ENCODE peak calls at places on chromosomes 3 and 15, in five cellular contexts. One of them, this sample, is unnamed.

GRCh38 chr3:184145881-184146280 is 9.3 kb upstream of the DVL3 start:
- DNase-seq in trophoblast cell: no peak
- DNase-seq in coronary artery: no peak
- DNase-seq in ovary: no peak
- DNase-seq in PC-3: no peak
- DNase-seq in this sample: no peak

GRCh38 chr15:70791248-70791647 is 27.9 kb upstream of the UACA start:
- DNase-seq in trophoblast cell: no peak
- DNase-seq in coronary artery: no peak
- DNase-seq in ovary: no peak
- DNase-seq in PC-3: no peak
- DNase-seq in this sample: no peak

GRCh38 chr15:34721802-34722795 is 32.7 kb downstream of the GJD2 start:
- DNase-seq in trophoblast cell: peak; percentile 68
- DNase-seq in coronary artery: peak; percentile 81
- DNase-seq in ovary: peak; percentile 23
- DNase-seq in PC-3: no peak
- DNase-seq in this sample: peak; percentile 39

GRCh38 chr3:79085166-79085565 is 682.6 kb downstream of the ROBO1 start:
- DNase-seq in trophoblast cell: no peak
- DNase-seq in coronary artery: no peak
- DNase-seq in ovary: no peak
- DNase-seq in PC-3: no peak
- DNase-seq in this sample: peak; percentile 39

GRCh38 chr3:170809021-170809974 is 60.7 kb downstream of the RPL22L1 start:
- DNase-seq in trophoblast cell: peak; percentile 20
- DNase-seq in coronary artery: no peak
- DNase-seq in ovary: no peak
- DNase-seq in PC-3: peak; percentile 95
- DNase-seq in this sample: peak; percentile 66

GRCh38 chr15:51759557-51760070 is 8.2 kb downstream of the TMOD2 start:
- DNase-seq in trophoblast cell: no peak
- DNase-seq in coronary artery: no peak
- DNase-seq in ovary: no peak
- DNase-seq in PC-3: no peak
- DNase-seq in this sample: peak; percentile 93

GRCh38 chr15:99441871-99442267 is 123.9 kb upstream of the MEF2A start:
- DNase-seq in trophoblast cell: no peak
- DNase-seq in coronary artery: peak; percentile 67
- DNase-seq in ovary: no peak
- DNase-seq in PC-3: no peak
- DNase-seq in this sample: no peak

GRCh38 chr15:85636351-85636750 is 158.4 kb downstream of the KLHL25 start:
- DNase-seq in trophoblast cell: no peak
- DNase-seq in coronary artery: no peak
- DNase-seq in ovary: no peak
- DNase-seq in PC-3: no peak
- DNase-seq in this sample: no peak

GRCh38 chr3:128804017-128804816 is 75.2 kb upstream of the ACAD9 start:
- DNase-seq in trophoblast cell: no peak
- DNase-seq in coronary artery: no peak
- DNase-seq in ovary: no peak
- DNase-seq in PC-3: no peak
- DNase-seq in this sample: peak; percentile 19

GRCh38 chr15:100569406-100569805 is 32.6 kb downstream of the LINS1 start:
- DNase-seq in trophoblast cell: no peak
- DNase-seq in coronary artery: no peak
- DNase-seq in ovary: no peak
- DNase-seq in PC-3: no peak
- DNase-seq in this sample: no peak

GRCh38 chr3:114643342-114643741 is 349.5 kb downstream of the TIGIT start:
- DNase-seq in trophoblast cell: no peak
- DNase-seq in coronary artery: no peak
- DNase-seq in ovary: no peak
- DNase-seq in PC-3: no peak
- DNase-seq in this sample: no peak

GRCh38 chr15:27241942-27242341 is 271.0 kb downstream of the GABRG3 start:
- DNase-seq in trophoblast cell: no peak
- DNase-seq in coronary artery: no peak
- DNase-seq in ovary: no peak
- DNase-seq in PC-3: peak; percentile 12
- DNase-seq in this sample: peak; percentile 58

GRCh38 chr3:134640872-134641470 is 9.9 kb downstream of the KY start:
- DNase-seq in trophoblast cell: peak; percentile 12
- DNase-seq in coronary artery: peak; percentile 26
- DNase-seq in ovary: no peak
- DNase-seq in PC-3: peak; percentile 22
- DNase-seq in this sample: no peak

GRCh38 chr15:33915571-33916407 is 52.5 kb upstream of the CHRM5 start:
- DNase-seq in trophoblast cell: peak; percentile 44
- DNase-seq in coronary artery: no peak
- DNase-seq in ovary: no peak
- DNase-seq in PC-3: no peak
- DNase-seq in this sample: no peak

GRCh38 chr3:25454411-25454927 is 26.4 kb downstream of the RARB start:
- DNase-seq in trophoblast cell: no peak
- DNase-seq in coronary artery: no peak
- DNase-seq in ovary: no peak
- DNase-seq in PC-3: peak; percentile 29
- DNase-seq in this sample: no peak

GRCh38 chr15:78204351-78205309 is 29.7 kb downstream of the ACSBG1 start:
- DNase-seq in trophoblast cell: no peak
- DNase-seq in coronary artery: no peak
- DNase-seq in ovary: peak; percentile 59
- DNase-seq in PC-3: no peak
- DNase-seq in this sample: no peak

GRCh38 chr15:89299896-89300295 is 34.7 kb downstream of the POLG start:
- DNase-seq in trophoblast cell: no peak
- DNase-seq in coronary artery: no peak
- DNase-seq in ovary: no peak
- DNase-seq in PC-3: peak; percentile 23
- DNase-seq in this sample: peak; percentile 23

GRCh38 chr3:173502983-173503568 is 105.5 kb downstream of the NLGN1 start:
- DNase-seq in trophoblast cell: no peak
- DNase-seq in coronary artery: no peak
- DNase-seq in ovary: no peak
- DNase-seq in PC-3: no peak
- DNase-seq in this sample: peak; percentile 71

GRCh38 chr15:69484837-69485236 is 32.2 kb downstream of the RPLP1 start:
- DNase-seq in trophoblast cell: no peak
- DNase-seq in coronary artery: peak; percentile 40
- DNase-seq in ovary: no peak
- DNase-seq in PC-3: peak; percentile 41
- DNase-seq in this sample: no peak

GRCh38 chr3:37671000-37671483 is 190.6 kb upstream of the CTDSPL start:
- DNase-seq in trophoblast cell: no peak
- DNase-seq in coronary artery: no peak
- DNase-seq in ovary: no peak
- DNase-seq in PC-3: no peak
- DNase-seq in this sample: no peak

GRCh38 chr3:65996605-65997004 is 42.1 kb downstream of the MAGI1 start:
- DNase-seq in trophoblast cell: peak; percentile 97
- DNase-seq in coronary artery: no peak
- DNase-seq in ovary: no peak
- DNase-seq in PC-3: peak; percentile 18
- DNase-seq in this sample: peak; percentile 59

GRCh38 chr3:155080692-155081091 is 573 bp downstream of the MME start:
- DNase-seq in trophoblast cell: no peak
- DNase-seq in coronary artery: no peak
- DNase-seq in ovary: no peak
- DNase-seq in PC-3: no peak
- DNase-seq in this sample: no peak

GRCh38 chr3:133756716-133757694 is 10.8 kb downstream of the TF start:
- DNase-seq in trophoblast cell: no peak
- DNase-seq in coronary artery: no peak
- DNase-seq in ovary: no peak
- DNase-seq in PC-3: no peak
- DNase-seq in this sample: no peak

GRCh38 chr3:103083848-103084631 is 649.2 kb downstream of the ZPLD1 start:
- DNase-seq in trophoblast cell: no peak
- DNase-seq in coronary artery: no peak
- DNase-seq in ovary: no peak
- DNase-seq in PC-3: no peak
- DNase-seq in this sample: no peak

GRCh38 chr3:105747056-105747455 is 121.8 kb downstream of the CBLB start:
- DNase-seq in trophoblast cell: no peak
- DNase-seq in coronary artery: no peak
- DNase-seq in ovary: no peak
- DNase-seq in PC-3: peak; percentile 32
- DNase-seq in this sample: peak; percentile 81

GRCh38 chr3:99872633-99873254 is 55.1 kb downstream of the CMSS1 start:
- DNase-seq in trophoblast cell: no peak
- DNase-seq in coronary artery: no peak
- DNase-seq in ovary: no peak
- DNase-seq in PC-3: no peak
- DNase-seq in this sample: no peak

GRCh38 chr3:32453346-32453745 is 49.3 kb downstream of the CMTM6 start:
- DNase-seq in trophoblast cell: no peak
- DNase-seq in coronary artery: no peak
- DNase-seq in ovary: no peak
- DNase-seq in PC-3: no peak
- DNase-seq in this sample: peak; percentile 81

GRCh38 chr15:28992996-28993719 is 107.4 kb downstream of the APBA2 start:
- DNase-seq in trophoblast cell: no peak
- DNase-seq in coronary artery: no peak
- DNase-seq in ovary: no peak
- DNase-seq in PC-3: no peak
- DNase-seq in this sample: peak; percentile 48

GRCh38 chr15:22811640-22812039 is 25.2 kb downstream of the NIPA1 start:
- DNase-seq in trophoblast cell: peak; percentile 57
- DNase-seq in coronary artery: no peak
- DNase-seq in ovary: no peak
- DNase-seq in PC-3: peak; percentile 59
- DNase-seq in this sample: no peak

GRCh38 chr3:3800076-3800448 is 831 bp downstream of the LRRN1 start:
- DNase-seq in trophoblast cell: no peak
- DNase-seq in coronary artery: no peak
- DNase-seq in ovary: peak; percentile 50
- DNase-seq in PC-3: no peak
- DNase-seq in this sample: no peak

GRCh38 chr15:67076147-67076843 is 10.9 kb downstream of the SMAD3 start:
- DNase-seq in trophoblast cell: no peak
- DNase-seq in coronary artery: no peak
- DNase-seq in ovary: no peak
- DNase-seq in PC-3: peak; percentile 81
- DNase-seq in this sample: peak; percentile 84

GRCh38 chr15:80906159-80906775 is 83.4 kb downstream of the MESD start:
- DNase-seq in trophoblast cell: no peak
- DNase-seq in coronary artery: no peak
- DNase-seq in ovary: no peak
- DNase-seq in PC-3: peak; percentile 88
- DNase-seq in this sample: peak; percentile 41

GRCh38 chr3:185825379-185825638 is 467 bp upstream of the IGF2BP2 start:
- DNase-seq in trophoblast cell: no peak
- DNase-seq in coronary artery: no peak
- DNase-seq in ovary: no peak
- DNase-seq in PC-3: no peak
- DNase-seq in this sample: no peak
- H3K27ac ChIP-seq in trophoblast cell: peak overlapping the region; percentile 93
- H3K27ac ChIP-seq in coronary artery: no peak overlapping the region
- H3K27ac ChIP-seq in ovary: peak overlapping the region; percentile 84
- H3K27ac ChIP-seq in PC-3: no peak overlapping the region
- H3K27ac ChIP-seq in this sample: peak overlapping the region; percentile 64

GRCh38 chr3:153311531-153311930 is 149.5 kb downstream of the RAP2B start:
- DNase-seq in trophoblast cell: no peak
- DNase-seq in coronary artery: no peak
- DNase-seq in ovary: no peak
- DNase-seq in PC-3: no peak
- DNase-seq in this sample: peak; percentile 59
- H3K4me3 ChIP-seq in trophoblast cell: no peak overlapping the region
- H3K4me3 ChIP-seq in coronary artery: no peak overlapping the region
- H3K4me3 ChIP-seq in ovary: no peak overlapping the region
- H3K4me3 ChIP-seq in PC-3: no peak overlapping the region
- H3K4me3 ChIP-seq in this sample: no peak overlapping the region

DNA sequence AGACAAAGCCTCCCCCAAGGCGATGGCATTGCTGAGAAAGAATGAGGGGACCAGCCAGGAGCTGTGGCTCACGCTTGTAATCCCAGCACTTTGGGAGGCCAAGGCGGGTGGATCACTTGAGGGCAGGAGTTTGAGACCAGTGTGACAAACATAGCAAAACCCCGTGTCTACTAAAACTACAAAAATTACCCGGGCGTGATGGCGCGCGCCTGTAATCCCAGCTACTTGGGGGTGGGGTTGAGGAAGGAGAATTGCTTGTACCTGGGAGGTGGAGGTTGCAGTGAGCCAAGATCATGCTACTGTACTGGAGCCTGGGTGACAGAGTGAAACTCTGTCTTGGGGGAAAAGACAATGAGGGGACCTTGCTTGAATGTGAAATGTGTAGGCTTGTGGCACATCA is 402.4 kb upstream of the C2CD4B start:
- DNase-seq in trophoblast cell: no peak
- DNase-seq in coronary artery: no peak
- DNase-seq in ovary: no peak
- DNase-seq in PC-3: no peak
- DNase-seq in this sample: no peak
- H3K27ac ChIP-seq in trophoblast cell: no peak overlapping the region
- H3K27ac ChIP-seq in coronary artery: no peak overlapping the region
- H3K27ac ChIP-seq in ovary: no peak overlapping the region
- H3K27ac ChIP-seq in PC-3: no peak overlapping the region
- H3K27ac ChIP-seq in this sample: no peak overlapping the region

GRCh38 chr3:120350431-120350941 is 1.3 kb upstream of the LRRC58 start:
- DNase-seq in trophoblast cell: no peak
- DNase-seq in coronary artery: no peak
- DNase-seq in ovary: peak; percentile 56
- DNase-seq in PC-3: peak; percentile 79
- DNase-seq in this sample: peak; percentile 67
- H3K4me3 ChIP-seq in trophoblast cell: no peak overlapping the region
- H3K4me3 ChIP-seq in coronary artery: peak overlapping the region; percentile 91
- H3K4me3 ChIP-seq in ovary: peak overlapping the region; percentile 68
- H3K4me3 ChIP-seq in PC-3: peak overlapping the region; percentile 74
- H3K4me3 ChIP-seq in this sample: peak overlapping the region; percentile 87

GRCh38 chr3:12508316-12508715 is 24.0 kb downstream of the TSEN2 start:
- DNase-seq in trophoblast cell: peak; percentile 21
- DNase-seq in coronary artery: peak; percentile 78
- DNase-seq in ovary: peak; percentile 57
- DNase-seq in PC-3: peak; percentile 91
- DNase-seq in this sample: peak; percentile 98

GRCh38 chr3:12506201-12506600 is 21.9 kb downstream of the TSEN2 start:
- DNase-seq in trophoblast cell: no peak
- DNase-seq in coronary artery: no peak
- DNase-seq in ovary: no peak
- DNase-seq in PC-3: no peak
- DNase-seq in this sample: no peak

GRCh38 chr3:12503126-12503952 is 19.1 kb downstream of the TSEN2 start:
- DNase-seq in trophoblast cell: no peak
- DNase-seq in coronary artery: no peak
- DNase-seq in ovary: no peak
- DNase-seq in PC-3: no peak
- DNase-seq in this sample: no peak

GRCh38 chr3:12509466-12509865 is 25.2 kb downstream of the TSEN2 start:
- DNase-seq in trophoblast cell: no peak
- DNase-seq in coronary artery: peak; percentile 14
- DNase-seq in ovary: no peak
- DNase-seq in PC-3: no peak
- DNase-seq in this sample: no peak

GRCh38 chr3:12507871-12508281 is 23.6 kb downstream of the TSEN2 start:
- DNase-seq in trophoblast cell: no peak
- DNase-seq in coronary artery: peak; percentile 75
- DNase-seq in ovary: peak; percentile 56
- DNase-seq in PC-3: peak; percentile 80
- DNase-seq in this sample: peak; percentile 54
- H3K27ac ChIP-seq in trophoblast cell: peak overlapping the region; percentile 5
- H3K27ac ChIP-seq in coronary artery: peak overlapping the region; percentile 70
- H3K27ac ChIP-seq in ovary: peak overlapping the region; percentile 31
- H3K27ac ChIP-seq in PC-3: peak overlapping the region; percentile 63
- H3K27ac ChIP-seq in this sample: peak overlapping the region; percentile 92

GRCh38 chr3:15982667-15983145 is 184.9 kb upstream of the ANKRD28 start:
- DNase-seq in trophoblast cell: peak; percentile 89
- DNase-seq in coronary artery: no peak
- DNase-seq in ovary: no peak
- DNase-seq in PC-3: peak; percentile 93
- DNase-seq in this sample: peak; percentile 97
- H3K4me3 ChIP-seq in trophoblast cell: no peak overlapping the region
- H3K4me3 ChIP-seq in coronary artery: no peak overlapping the region
- H3K4me3 ChIP-seq in ovary: no peak overlapping the region
- H3K4me3 ChIP-seq in PC-3: peak overlapping the region; percentile 60
- H3K4me3 ChIP-seq in this sample: peak overlapping the region; percentile 24